ENCODE peak calls at places on chromosomes 6 and 20, in six cellular contexts. One of them, this sample, is unnamed. For H3K4me1, the result is how much of the 10 kb centered on the place peaks cover.

GRCh38 chr6:3799731-3800130 is 48.2 kb upstream of the PXDC1 start:
- DNase-seq in tibial artery: no peak
- DNase-seq in ascending aorta: no peak
- DNase-seq in fibroblast of lung: no peak
- DNase-seq in PC-9: no peak
- DNase-seq in PC-3: no peak
- DNase-seq in this sample: no peak

GRCh38 chr20:51220293-51220706 is 197.4 kb upstream of the KCNG1 start:
- DNase-seq in tibial artery: no peak
- DNase-seq in ascending aorta: peak
- DNase-seq in fibroblast of lung: no peak
- DNase-seq in PC-9: no peak
- DNase-seq in PC-3: peak
- DNase-seq in this sample: peak

GRCh38 chr6:161027385-161027784 is 35.8 kb downstream of the MAP3K4 start:
- DNase-seq in tibial artery: no peak
- DNase-seq in ascending aorta: no peak
- DNase-seq in fibroblast of lung: no peak
- DNase-seq in PC-9: no peak
- DNase-seq in PC-3: no peak
- DNase-seq in this sample: no peak

GRCh38 chr6:143739341-143739851 is 61.6 kb downstream of the PHACTR2 start:
- DNase-seq in tibial artery: no peak
- DNase-seq in ascending aorta: no peak
- DNase-seq in fibroblast of lung: no peak
- DNase-seq in PC-9: no peak
- DNase-seq in PC-3: no peak
- DNase-seq in this sample: no peak

GRCh38 chr20:19909696-19910095 is 107.5 kb upstream of the NAA20 start:
- DNase-seq in tibial artery: peak
- DNase-seq in ascending aorta: peak
- DNase-seq in fibroblast of lung: no peak
- DNase-seq in PC-9: no peak
- DNase-seq in PC-3: no peak
- DNase-seq in this sample: no peak

GRCh38 chr20:59895908-59896307 is 37.5 kb downstream of the SYCP2 start:
- DNase-seq in tibial artery: no peak
- DNase-seq in ascending aorta: no peak
- DNase-seq in fibroblast of lung: no peak
- DNase-seq in PC-9: no peak
- DNase-seq in PC-3: no peak
- DNase-seq in this sample: no peak

GRCh38 chr6:27759930-27760329 is 152.3 kb downstream of the OR2B2 start:
- DNase-seq in tibial artery: no peak
- DNase-seq in ascending aorta: no peak
- DNase-seq in fibroblast of lung: no peak
- DNase-seq in PC-9: no peak
- DNase-seq in PC-3: no peak
- DNase-seq in this sample: no peak

GRCh38 chr6:43299338-43300293 is 1.6 kb downstream of the SLC22A7 start:
- DNase-seq in tibial artery: no peak
- DNase-seq in ascending aorta: peak
- DNase-seq in fibroblast of lung: no peak
- DNase-seq in PC-9: no peak
- DNase-seq in PC-3: no peak
- DNase-seq in this sample: no peak

GRCh38 chr6:44004625-44005506 is 122.4 kb downstream of the MRPL14 start:
- DNase-seq in tibial artery: peak
- DNase-seq in ascending aorta: no peak
- DNase-seq in fibroblast of lung: no peak
- DNase-seq in PC-9: no peak
- DNase-seq in PC-3: peak
- DNase-seq in this sample: no peak

GRCh38 chr6:52381249-52381648 is 19.3 kb downstream of the PAQR8 start:
- DNase-seq in tibial artery: no peak
- DNase-seq in ascending aorta: no peak
- DNase-seq in fibroblast of lung: no peak
- DNase-seq in PC-9: no peak
- DNase-seq in PC-3: no peak
- DNase-seq in this sample: no peak

GRCh38 chr6:36289281-36290018 is 19.6 kb downstream of the PNPLA1 start:
- DNase-seq in tibial artery: no peak
- DNase-seq in ascending aorta: no peak
- DNase-seq in fibroblast of lung: peak
- DNase-seq in PC-9: peak
- DNase-seq in PC-3: no peak
- DNase-seq in this sample: no peak

GRCh38 chr6:104771258-104771832 is 88.4 kb downstream of the HACE1 start:
- DNase-seq in tibial artery: no peak
- DNase-seq in ascending aorta: no peak
- DNase-seq in fibroblast of lung: peak
- DNase-seq in PC-9: no peak
- DNase-seq in PC-3: peak
- DNase-seq in this sample: no peak

GRCh38 chr6:44668391-44668930 is 281.0 kb downstream of the CDC5L start:
- DNase-seq in tibial artery: no peak
- DNase-seq in ascending aorta: peak
- DNase-seq in fibroblast of lung: no peak
- DNase-seq in PC-9: no peak
- DNase-seq in PC-3: no peak
- DNase-seq in this sample: no peak

GRCh38 chr6:118313762-118314161 is 234.3 kb upstream of the PLN start:
- DNase-seq in tibial artery: no peak
- DNase-seq in ascending aorta: no peak
- DNase-seq in fibroblast of lung: no peak
- DNase-seq in PC-9: no peak
- DNase-seq in PC-3: no peak
- DNase-seq in this sample: no peak

GRCh38 chr6:107713214-107713962 is 110.7 kb downstream of the SCML4 start:
- DNase-seq in tibial artery: no peak
- DNase-seq in ascending aorta: no peak
- DNase-seq in fibroblast of lung: no peak
- DNase-seq in PC-9: peak
- DNase-seq in PC-3: no peak
- DNase-seq in this sample: peak

GRCh38 chr6:132820629-132821381 is 6.4 kb downstream of the RPS12 start:
- DNase-seq in tibial artery: no peak
- DNase-seq in ascending aorta: no peak
- DNase-seq in fibroblast of lung: peak
- DNase-seq in PC-9: no peak
- DNase-seq in PC-3: peak
- DNase-seq in this sample: no peak

GRCh38 chr6:83463886-83464285 is 33.0 kb upstream of the ME1 start:
- DNase-seq in tibial artery: no peak
- DNase-seq in ascending aorta: no peak
- DNase-seq in fibroblast of lung: no peak
- DNase-seq in PC-9: no peak
- DNase-seq in PC-3: peak
- DNase-seq in this sample: no peak

GRCh38 chr6:166515072-166515810 is 71.2 kb downstream of the RAMACL start:
- DNase-seq in tibial artery: peak
- DNase-seq in ascending aorta: no peak
- DNase-seq in fibroblast of lung: peak
- DNase-seq in PC-9: peak
- DNase-seq in PC-3: peak
- DNase-seq in this sample: peak

GRCh38 chr20:10218536-10219451 is at the start of gene SNAP25:
- DNase-seq in tibial artery: peak
- DNase-seq in ascending aorta: peak
- DNase-seq in fibroblast of lung: peak
- DNase-seq in PC-9: no peak
- DNase-seq in PC-3: peak
- DNase-seq in this sample: peak

GRCh38 chr20:36778831-36779655 is 5.5 kb upstream of the DSN1 start:
- DNase-seq in tibial artery: no peak
- DNase-seq in ascending aorta: no peak
- DNase-seq in fibroblast of lung: no peak
- DNase-seq in PC-9: no peak
- DNase-seq in PC-3: no peak
- DNase-seq in this sample: no peak

GRCh38 chr6:156865019-156865629 is 87.9 kb downstream of the ARID1B start:
- DNase-seq in tibial artery: no peak
- DNase-seq in ascending aorta: no peak
- DNase-seq in fibroblast of lung: no peak
- DNase-seq in PC-9: no peak
- DNase-seq in PC-3: no peak
- DNase-seq in this sample: no peak

GRCh38 chr6:97189767-97190166 is 93.2 kb downstream of the MMS22L start:
- DNase-seq in tibial artery: no peak
- DNase-seq in ascending aorta: no peak
- DNase-seq in fibroblast of lung: peak
- DNase-seq in PC-9: no peak
- DNase-seq in PC-3: no peak
- DNase-seq in this sample: no peak

GRCh38 chr6:4344317-4344899 is 209.0 kb upstream of the ECI2 start:
- DNase-seq in tibial artery: no peak
- DNase-seq in ascending aorta: no peak
- DNase-seq in fibroblast of lung: no peak
- DNase-seq in PC-9: no peak
- DNase-seq in PC-3: peak
- DNase-seq in this sample: no peak

GRCh38 chr20:54194724-54195438 is 13.0 kb upstream of the PFDN4 start:
- DNase-seq in tibial artery: no peak
- DNase-seq in ascending aorta: no peak
- DNase-seq in fibroblast of lung: peak
- DNase-seq in PC-9: no peak
- DNase-seq in PC-3: peak
- DNase-seq in this sample: no peak

GRCh38 chr6:146870765-146871164 is 272.0 kb downstream of the ADGB start:
- DNase-seq in tibial artery: no peak
- DNase-seq in ascending aorta: no peak
- DNase-seq in fibroblast of lung: no peak
- DNase-seq in PC-9: no peak
- DNase-seq in PC-3: no peak
- DNase-seq in this sample: no peak

GRCh38 chr20:11891081-11891826 is 26.4 kb upstream of the BTBD3 start:
- DNase-seq in tibial artery: peak
- DNase-seq in ascending aorta: peak
- DNase-seq in fibroblast of lung: peak
- DNase-seq in PC-9: no peak
- DNase-seq in PC-3: peak
- DNase-seq in this sample: peak

GRCh38 chr20:38728911-38729642 is 4.8 kb downstream of the SLC32A1 start:
- DNase-seq in tibial artery: no peak
- DNase-seq in ascending aorta: no peak
- DNase-seq in fibroblast of lung: no peak
- DNase-seq in PC-9: no peak
- DNase-seq in PC-3: no peak
- DNase-seq in this sample: no peak

DNA sequence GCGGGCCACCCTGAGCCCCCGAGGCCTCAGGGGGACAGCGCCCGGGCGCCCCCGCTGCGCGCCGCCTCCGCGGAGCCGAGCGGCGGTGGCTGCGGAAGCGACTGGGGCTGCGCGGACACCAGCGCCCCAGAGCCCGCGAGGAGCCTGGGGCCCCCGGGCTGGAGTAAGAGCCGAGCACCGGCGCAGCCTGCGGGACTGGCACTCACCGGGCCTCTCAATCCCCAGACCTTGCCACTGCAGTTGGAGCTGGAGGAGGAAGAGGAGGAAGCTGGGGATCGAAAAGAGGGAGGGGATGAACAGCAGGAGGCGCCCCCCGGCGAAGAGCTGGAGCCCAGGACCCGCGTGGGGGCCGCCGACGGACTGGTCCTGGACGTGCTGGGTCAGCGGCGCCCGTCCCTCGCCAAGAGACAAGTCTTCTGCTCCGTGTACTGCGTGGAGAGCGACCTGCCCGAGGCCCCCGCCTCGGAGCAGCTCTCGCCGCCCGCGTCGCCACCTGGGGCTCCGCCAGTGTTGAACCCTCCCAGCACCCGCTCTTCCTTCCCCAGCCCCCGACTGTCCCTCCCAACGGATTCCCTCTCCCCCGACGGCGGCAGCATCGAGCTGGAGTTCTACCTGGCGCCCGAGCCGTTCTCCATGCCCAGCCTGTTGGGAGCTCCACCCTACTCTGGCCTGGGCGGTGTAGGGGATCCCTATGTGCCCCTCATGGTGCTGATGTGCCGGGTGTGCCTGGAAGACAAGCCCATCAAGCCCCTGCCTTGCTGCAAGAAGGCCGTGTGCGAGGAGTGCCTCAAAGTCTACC is 579 bp downstream of the RNF217 start:
- DNase-seq in tibial artery: peak
- DNase-seq in ascending aorta: peak
- DNase-seq in fibroblast of lung: peak
- DNase-seq in PC-9: no peak
- DNase-seq in PC-3: peak
- DNase-seq in this sample: peak
- TF ChIP-seq CTCF in tibial artery: no peak
- TF ChIP-seq CTCF in ascending aorta: peak
- TF ChIP-seq CTCF in fibroblast of lung: peak
- TF ChIP-seq CTCF in PC-9: peak
- TF ChIP-seq CTCF in PC-3: no peak
- TF ChIP-seq CTCF in this sample: no peak

GRCh38 chr6:170293881-170294755 is 3.2 kb upstream of the DLL1 start:
- DNase-seq in tibial artery: no peak
- DNase-seq in ascending aorta: peak
- DNase-seq in fibroblast of lung: no peak
- DNase-seq in PC-9: no peak
- DNase-seq in PC-3: no peak
- DNase-seq in this sample: no peak

GRCh38 chr6:170296423-170296745 is 5.5 kb upstream of the DLL1 start:
- DNase-seq in tibial artery: no peak
- DNase-seq in ascending aorta: peak
- DNase-seq in fibroblast of lung: no peak
- DNase-seq in PC-9: no peak
- DNase-seq in PC-3: no peak
- DNase-seq in this sample: no peak

GRCh38 chr6:170293411-170293844 is 2.5 kb upstream of the DLL1 start:
- DNase-seq in tibial artery: no peak
- DNase-seq in ascending aorta: peak
- DNase-seq in fibroblast of lung: no peak
- DNase-seq in PC-9: no peak
- DNase-seq in PC-3: no peak
- DNase-seq in this sample: no peak

GRCh38 chr6:170295519-170296422 is 4.9 kb upstream of the DLL1 start:
- DNase-seq in tibial artery: peak
- DNase-seq in ascending aorta: peak
- DNase-seq in fibroblast of lung: no peak
- DNase-seq in PC-9: no peak
- DNase-seq in PC-3: peak
- DNase-seq in this sample: no peak

GRCh38 chr6:170294813-170295518 is 4.1 kb upstream of the DLL1 start:
- DNase-seq in tibial artery: peak
- DNase-seq in ascending aorta: peak
- DNase-seq in fibroblast of lung: no peak
- DNase-seq in PC-9: no peak
- DNase-seq in PC-3: no peak
- DNase-seq in this sample: no peak
- H3K4me1 ChIP-seq in tibial artery: under half
- H3K4me1 ChIP-seq in ascending aorta: under half
- H3K4me1 ChIP-seq in fibroblast of lung: under half
- H3K4me1 ChIP-seq in PC-9: under half
- H3K4me1 ChIP-seq in PC-3: under half
- H3K4me1 ChIP-seq in this sample: under half

GRCh38 chr6:129893513-129894098 is 32.5 kb upstream of the TMEM244 start:
- DNase-seq in tibial artery: no peak
- DNase-seq in ascending aorta: no peak
- DNase-seq in fibroblast of lung: peak
- DNase-seq in PC-9: no peak
- DNase-seq in PC-3: peak
- DNase-seq in this sample: no peak
- TF ChIP-seq CTCF in tibial artery: no peak
- TF ChIP-seq CTCF in ascending aorta: peak
- TF ChIP-seq CTCF in fibroblast of lung: peak
- TF ChIP-seq CTCF in PC-9: peak
- TF ChIP-seq CTCF in PC-3: peak
- TF ChIP-seq CTCF in this sample: no peak

GRCh38 chr6:111565316-111566221 is 40.1 kb downstream of the TRAF3IP2 start:
- DNase-seq in tibial artery: no peak
- DNase-seq in ascending aorta: no peak
- DNase-seq in fibroblast of lung: no peak
- DNase-seq in PC-9: no peak
- DNase-seq in PC-3: peak
- DNase-seq in this sample: no peak
- H3K4me1 ChIP-seq in tibial artery: half or more
- H3K4me1 ChIP-seq in ascending aorta: under half
- H3K4me1 ChIP-seq in fibroblast of lung: under half
- H3K4me1 ChIP-seq in PC-9: under half
- H3K4me1 ChIP-seq in PC-3: under half
- H3K4me1 ChIP-seq in this sample: under half

This sample was measured in uterus.